ENCODE peak calls at places on chromosome 2, in four cellular contexts. W, F, O and K are unnamed samples.

GRCh38 chr2:73928995-73929394 is 2.3 kb downstream of the DGUOK start:
- DNase-seq in F (no peak), W (no peak), O (no peak), K (no peak)

GRCh38 chr2:217959723-217960122 is 43.1 kb downstream of the TNS1 start:
- DNase-seq in O (no peak), W (no peak), F (no peak), K (peak)

GRCh38 chr2:218375212-218375611 is 6.9 kb upstream of the SLC11A1 start:
- DNase-seq in F (no peak), O (no peak), W (peak), K (no peak)

GRCh38 chr2:23622466-23622865 is 237.5 kb downstream of the KLHL29 start:
- DNase-seq in F (no peak), O (no peak), W (no peak), K (no peak)

GRCh38 chr2:231088779-231089178 is 32.1 kb downstream of the PSMD1 start:
- DNase-seq in F (no peak), O (no peak), W (no peak), K (no peak)

GRCh38 chr2:73059106-73059505 is 12.4 kb downstream of the SFXN5 start:
- DNase-seq in W (no peak), F (no peak), O (no peak), K (no peak)

GRCh38 chr2:235232474-235233435 is 261.1 kb upstream of the AGAP1 start:
- DNase-seq in F (no peak), W (no peak), O (no peak), K (no peak)

GRCh38 chr2:17979707-17980106 is 101.2 kb downstream of the KCNS3 start:
- DNase-seq in W (peak), F (no peak), O (no peak), K (no peak)

GRCh38 chr2:165743442-165743841 is 50.6 kb downstream of the GALNT3 start:
- DNase-seq in F (no peak), O (no peak), W (no peak), K (no peak)

GRCh38 chr2:112821682-112822081 is 14.9 kb downstream of the IL1B start:
- DNase-seq in F (no peak), W (no peak), O (no peak), K (no peak)

GRCh38 chr2:170843656-170844055 is 27.0 kb downstream of the GAD1 start:
- DNase-seq in W (peak), O (no peak), F (peak), K (no peak)

GRCh38 chr2:110106642-110107041 is 9.0 kb downstream of the MALL start:
- DNase-seq in W (peak), O (no peak), F (no peak), K (no peak)

GRCh38 chr2:71557321-71557720 is 104.0 kb downstream of the DYSF start:
- DNase-seq in F (no peak), W (no peak), O (no peak), K (no peak)

GRCh38 chr2:197786010-197786877 is 1.1 kb upstream of the BOLL start:
- DNase-seq in F (no peak), W (no peak), O (peak), K (peak)

GRCh38 chr2:24360050-24360962 is at the start of gene ITSN2:
- DNase-seq in F (peak), W (peak), O (peak), K (peak)

GRCh38 chr2:134819334-134819733 is 19.1 kb upstream of the ACMSD start:
- DNase-seq in F (peak), O (no peak), W (peak), K (no peak)

GRCh38 chr2:43024515-43024962 is 201.9 kb downstream of the ZFP36L2 start:
- DNase-seq in F (peak), W (peak), O (peak), K (peak)

GRCh38 chr2:221494556-221494955 is 77.5 kb downstream of the EPHA4 start:
- DNase-seq in F (peak), W (peak), O (no peak), K (no peak)

GRCh38 chr2:216996279-216996845 is 136.5 kb upstream of the TNP1 start:
- DNase-seq in W (no peak), O (no peak), F (no peak), K (no peak)

GRCh38 chr2:186427970-186428369 is 58.1 kb upstream of the ZC3H15 start:
- DNase-seq in F (no peak), O (no peak), W (peak), K (no peak)

GRCh38 chr2:109507217-109507616 is 106.5 kb downstream of the SEPTIN10 start:
- DNase-seq in O (no peak), F (no peak), W (no peak), K (no peak)